ENCODE peak calls at places on chromosome 9, in four cellular contexts. X, G, L and Z are unnamed samples.

GRCh38 chr9:127185181-127185580 is 62.7 kb upstream of the ANGPTL2 start:
- DNase-seq in X (no peak), G (no peak), L (no peak), Z (no peak)

GRCh38 chr9:94085062-94085639 is 887 bp downstream of the PTPDC1 start:
- DNase-seq in X (peak; percentile 28), L (no peak), G (no peak), Z (peak; percentile 39)

GRCh38 chr9:107394264-107394663 is 95.3 kb downstream of the KLF4 start:
- DNase-seq in G (no peak), X (no peak), L (no peak), Z (no peak)

GRCh38 chr9:29656641-29657406 is 2083.5 kb upstream of the C9orf72 start:
- DNase-seq in G (no peak), X (no peak), L (no peak), Z (no peak)

GRCh38 chr9:4262735-4263141 is 37.1 kb downstream of the GLIS3 start:
- DNase-seq in G (no peak), L (no peak), X (no peak), Z (no peak)

GRCh38 chr9:22986556-22986955 is 539.9 kb downstream of the DMRTA1 start:
- DNase-seq in L (no peak), G (no peak), X (no peak), Z (no peak)

GRCh38 chr9:88578486-88579362 is 43.7 kb downstream of the NXNL2 start:
- DNase-seq in X (peak; percentile 81), G (peak; percentile 42), L (peak; percentile 36), Z (peak; percentile 66)

GRCh38 chr9:89010526-89011089 is 19.3 kb downstream of the S1PR3 start:
- DNase-seq in G (no peak), X (no peak), L (no peak), Z (no peak)

GRCh38 chr9:125789196-125789595 is 42.0 kb downstream of the PBX3 start:
- DNase-seq in G (no peak), X (no peak), L (no peak), Z (no peak)

GRCh38 chr9:20479419-20480155 is 142.7 kb downstream of the MLLT3 start:
- DNase-seq in G (no peak), L (no peak), X (no peak), Z (no peak)

GRCh38 chr9:12014488-12014887 is 678.7 kb upstream of the TYRP1 start:
- DNase-seq in G (no peak), X (no peak), L (no peak), Z (no peak)

GRCh38 chr9:19922476-19923118 is 133.8 kb upstream of the SLC24A2 start:
- DNase-seq in L (no peak), X (peak; percentile 21), G (peak; percentile 13), Z (peak; percentile 61)

GRCh38 chr9:77375956-77376532 is 198.7 kb downstream of the VPS13A start:
- DNase-seq in L (no peak), G (no peak), X (no peak), Z (no peak)

GRCh38 chr9:88436379-88436778 is 48.1 kb downstream of the SPIN1 start:
- DNase-seq in X (no peak), L (no peak), G (no peak), Z (no peak)

GRCh38 chr9:126842977-126843799 is 17.3 kb upstream of the ZBTB34 start:
- DNase-seq in G (no peak), X (no peak), L (no peak), Z (no peak)

GRCh38 chr9:77830618-77831285 is 182.6 kb upstream of the GNA14 start:
- DNase-seq in X (no peak), L (no peak), G (no peak), Z (no peak)

GRCh38 chr9:118938581-118938980 is 430.7 kb downstream of the BRINP1 start:
- DNase-seq in L (no peak), G (no peak), X (no peak), Z (no peak)
- H3K9me3 ChIP-seq in L (peaks cover 2% of the 10 kb centered on the region), G (no peaks in the 10 kb centered on the region), X (no peaks in the 10 kb centered on the region), Z (no peaks in the 10 kb centered on the region)

DNA sequence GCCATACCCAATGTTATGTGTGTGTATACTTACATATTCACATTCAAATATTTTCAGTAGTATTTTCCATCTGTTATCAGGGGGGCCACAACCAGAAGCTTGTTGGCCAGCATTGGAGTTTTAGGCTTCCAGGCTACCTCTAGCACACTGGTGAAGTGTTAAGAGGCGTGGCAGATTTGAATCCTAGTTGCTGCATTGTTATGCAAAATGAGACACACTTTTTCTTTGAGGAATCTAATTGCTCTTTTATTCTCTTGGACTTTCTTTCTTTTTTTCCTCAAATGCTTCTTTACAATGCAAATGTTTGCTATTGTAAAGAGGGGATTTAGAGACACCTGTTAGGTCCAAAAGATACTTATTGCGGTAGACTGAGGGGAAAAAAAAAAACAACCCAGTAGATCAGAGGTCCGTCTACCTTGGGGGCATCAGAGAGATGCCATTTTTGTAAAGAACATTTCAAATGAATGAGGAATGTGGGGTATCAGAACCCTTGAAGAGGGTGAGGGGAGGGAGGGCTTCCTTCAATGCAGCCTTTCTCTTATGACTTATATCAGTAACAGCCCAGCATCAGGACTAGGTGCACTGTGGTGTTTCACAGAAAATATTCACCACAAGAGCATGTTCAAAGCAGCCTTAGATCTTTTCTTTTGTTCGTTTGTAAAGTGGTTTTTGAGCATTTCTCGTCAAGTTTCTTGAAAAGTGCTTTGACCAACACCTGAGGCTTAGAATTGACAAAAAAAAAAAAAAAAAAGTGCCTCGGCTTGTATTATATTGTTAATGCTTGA is 3.8 kb downstream of the SMARCA2 start:
- DNase-seq in G (peak; percentile 63), X (no peak), L (peak; percentile 65), Z (no peak)
- H3K4me1 ChIP-seq in G (peaks cover 60% of the 10 kb centered on the region), X (peaks cover 53% of the 10 kb centered on the region), L (peaks cover 63% of the 10 kb centered on the region), Z (no peaks in the 10 kb centered on the region)

GRCh38 chr9:124590886-124591641 is 83.9 kb upstream of the NR5A1 start:
- DNase-seq in L (no peak), X (no peak), G (no peak), Z (no peak)
- H3K4me3 ChIP-seq in L (no peak overlapping the region), X (no peak overlapping the region), G (no peak overlapping the region), Z (no peak overlapping the region)

GRCh38 chr9:123483191-123483803 is 127.3 kb downstream of the CRB2 start:
- DNase-seq in L (no peak), X (no peak), G (no peak), Z (no peak)

GRCh38 chr9:123484130-123484529 is 128.1 kb downstream of the CRB2 start:
- DNase-seq in G (no peak), L (no peak), X (no peak), Z (no peak)

GRCh38 chr9:123486431-123486830 is 130.4 kb downstream of the CRB2 start:
- DNase-seq in G (no peak), L (no peak), X (no peak), Z (no peak)

GRCh38 chr9:123488683-123489321 is 132.8 kb downstream of the CRB2 start:
- DNase-seq in L (no peak), X (no peak), G (peak; percentile 43), Z (no peak)

GRCh38 chr9:123487944-123488343 is 131.9 kb downstream of the CRB2 start:
- DNase-seq in X (no peak), G (no peak), L (no peak), Z (no peak)
- H3K9me3 ChIP-seq in X (no peaks in the 10 kb centered on the region), G (no peaks in the 10 kb centered on the region), L (no peaks in the 10 kb centered on the region), Z (no peaks in the 10 kb centered on the region)

DNA sequence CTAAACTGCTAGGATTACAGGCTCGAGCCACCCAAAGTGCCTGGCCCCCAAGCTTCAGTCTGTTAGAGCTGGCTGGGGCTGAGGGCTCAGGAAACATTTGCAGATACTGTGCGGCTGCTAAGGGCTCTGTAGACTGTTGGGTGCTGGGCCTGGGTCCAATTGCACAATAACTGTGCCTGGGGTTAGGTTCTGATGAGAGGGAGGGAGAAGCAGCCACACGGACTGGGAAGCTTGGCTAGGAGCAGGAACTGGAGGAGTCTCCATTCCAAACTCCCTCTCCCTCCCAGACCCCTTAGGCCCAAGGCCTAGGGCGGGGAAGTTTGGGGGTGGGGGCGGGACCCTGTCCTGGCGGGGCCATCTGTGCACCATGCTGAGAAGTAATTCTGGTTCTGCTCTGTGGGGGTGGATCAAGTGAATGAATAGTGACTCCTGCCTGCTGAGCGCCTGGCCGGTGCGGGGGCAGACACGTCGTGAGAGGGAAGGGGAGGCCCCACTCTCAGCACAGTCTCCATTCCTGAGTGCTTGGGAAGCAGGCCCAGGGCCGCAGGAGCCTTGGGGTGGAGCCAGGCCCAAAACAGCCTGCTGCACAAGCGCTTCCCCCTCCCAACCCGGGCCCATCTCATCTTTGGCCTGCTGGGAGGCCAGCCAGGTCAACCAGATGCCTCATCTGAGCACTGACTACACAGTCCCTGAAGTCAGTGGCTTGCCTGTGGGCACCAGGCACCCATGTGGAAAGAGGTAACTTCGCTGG is 1.5 kb downstream of the ASS1 start:
- DNase-seq in L (no peak), X (peak; percentile 97), G (no peak), Z (no peak)
- H3K4me1 ChIP-seq in L (peaks cover 11% of the 10 kb centered on the region), X (peaks cover 61% of the 10 kb centered on the region), G (peaks cover 14% of the 10 kb centered on the region), Z (peaks cover 23% of the 10 kb centered on the region)

GRCh38 chr9:92289708-92290390 is 3.6 kb downstream of the IARS1 start:
- DNase-seq in G (no peak), X (no peak), L (no peak), Z (no peak)

GRCh38 chr9:92292338-92293074 is 991 bp downstream of the IARS1 start:
- DNase-seq in L (no peak), G (no peak), X (no peak), Z (no peak)

GRCh38 chr9:92290785-92291429 is 2.6 kb downstream of the IARS1 start:
- DNase-seq in X (no peak), L (no peak), G (no peak), Z (no peak)

GRCh38 chr9:92293075-92293354 is 482 bp downstream of the IARS1 start:
- DNase-seq in L (no peak), X (no peak), G (no peak), Z (no peak)

GRCh38 chr9:92291577-92291976 is 1.9 kb downstream of the IARS1 start:
- DNase-seq in L (no peak), X (no peak), G (no peak), Z (no peak)
- H3K4me3 ChIP-seq in L (peak overlapping the region; percentile 16), X (no peak overlapping the region), G (peak overlapping the region; percentile 87), Z (no peak overlapping the region)